ENCODE peak calls at places on chromosome X, in six cellular contexts. Z is right atrium auricular region, E is GM06990, V is astrocyte of the spinal cord, A is fibroblast of lung, B is astrocyte. I is an unnamed sample.

GRCh38 chrX:134423606-134424005 is 36.4 kb upstream of the HPRT1 start:
- DNase-seq in V (peak), A (peak), Z (no peak), E (no peak), B (peak), I (peak)

GRCh38 chrX:12162420-12162819 is 24.1 kb downstream of the FRMPD4 start:
- DNase-seq in E (no peak), V (no peak), Z (no peak), B (peak), A (peak), I (no peak)

GRCh38 chrX:138519296-138519695 is 192.2 kb downstream of the FGF13 start:
- DNase-seq in Z (no peak), A (no peak), B (peak), E (no peak), V (peak), I (peak)

GRCh38 chrX:150536455-150537116 is 31.8 kb upstream of the MTM1 start:
- DNase-seq in V (no peak), B (no peak), E (no peak), Z (no peak), A (no peak), I (no peak)

GRCh38 chrX:15849555-15849954 is 5.1 kb downstream of the AP1S2 start:
- DNase-seq in V (peak), E (no peak), B (no peak), Z (no peak), A (peak), I (no peak)

GRCh38 chrX:21735038-21735752 is 22.7 kb downstream of the SMPX start:
- DNase-seq in Z (no peak), A (peak), E (no peak), B (peak), V (peak), I (no peak)

GRCh38 chrX:11196476-11196875 is 85.3 kb downstream of the HCCS start:
- DNase-seq in Z (no peak), E (no peak), V (no peak), A (no peak), B (peak), I (no peak)

GRCh38 chrX:146454363-146454762 is 355.2 kb upstream of the CXorf51B start:
- DNase-seq in B (no peak), A (no peak), V (no peak), E (no peak), Z (no peak), I (no peak)

GRCh38 chrX:20244936-20245335 is 21.8 kb downstream of the RPS6KA3 start:
- DNase-seq in E (no peak), V (peak), A (peak), Z (no peak), B (peak), I (no peak)

GRCh38 chrX:86696951-86697350 is 548.7 kb downstream of the DACH2 start:
- DNase-seq in V (no peak), E (no peak), A (no peak), B (no peak), Z (no peak), I (no peak)

GRCh38 chrX:113222305-113222704 is 381.7 kb upstream of the AMOT start:
- DNase-seq in V (no peak), E (no peak), Z (no peak), A (no peak), B (no peak), I (no peak)

GRCh38 chrX:137823257-137823656 is 257.3 kb downstream of the ZIC3 start:
- DNase-seq in A (no peak), V (no peak), E (no peak), Z (no peak), B (no peak), I (no peak)

GRCh38 chrX:97524340-97524739 is 640.6 kb downstream of the RPA4 start:
- DNase-seq in Z (no peak), A (no peak), B (no peak), V (no peak), E (no peak), I (no peak)

GRCh38 chrX:110143454-110144210 is 140.7 kb downstream of the TMEM164 start:
- DNase-seq in E (no peak), A (no peak), Z (no peak), B (no peak), V (no peak), I (no peak)

GRCh38 chrX:138777230-138777629 is 65.7 kb upstream of the FGF13 start:
- DNase-seq in B (no peak), V (no peak), E (no peak), Z (no peak), A (no peak), I (no peak)

GRCh38 chrX:128975716-128976115 is 547.6 kb downstream of the SMARCA1 start:
- DNase-seq in Z (no peak), B (no peak), V (peak), E (peak), A (no peak), I (no peak)

GRCh38 chrX:30060718-30061117 is 154.6 kb upstream of the MAGEB2 start:
- DNase-seq in E (no peak), Z (no peak), A (peak), V (peak), B (no peak), I (no peak)

GRCh38 chrX:133722756-133723155 is 262.6 kb downstream of the GPC3 start:
- DNase-seq in Z (no peak), V (no peak), E (no peak), A (no peak), B (no peak), I (no peak)

GRCh38 chrX:119272882-119273806 is 37.1 kb downstream of the PGRMC1 start:
- DNase-seq in A (peak), V (peak), B (peak), E (peak), Z (no peak), I (peak)

GRCh38 chrX:13339607-13340006 is 19.8 kb upstream of the ATXN3L start:
- DNase-seq in V (no peak), A (no peak), Z (no peak), B (no peak), E (no peak), I (no peak)

GRCh38 chrX:112834016-112834855 is 6.4 kb downstream of the AMOT start:
- DNase-seq in A (peak), B (peak), E (no peak), V (peak), Z (no peak), I (no peak)

GRCh38 chrX:53481816-53482485 is 47.8 kb upstream of the HSD17B10 start:
- DNase-seq in E (peak), Z (peak), V (peak), A (peak), B (peak), I (no peak)

GRCh38 chrX:12988797-12989196 is 13.9 kb downstream of the TMSB4X start:
- DNase-seq in Z (no peak), V (peak), B (peak), E (no peak), A (peak), I (peak)

GRCh38 chrX:134672101-134672500 is 13.8 kb upstream of the PLAC1 start:
- DNase-seq in A (no peak), B (no peak), E (no peak), Z (no peak), V (no peak), I (no peak)

GRCh38 chrX:150902434-150903109 is 4.1 kb upstream of the CD99L2 start:
- DNase-seq in E (no peak), A (no peak), Z (no peak), B (no peak), V (no peak), I (no peak)

GRCh38 chrX:42755820-42756219 is 22.1 kb downstream of the PPP1R2C start:
- DNase-seq in B (peak), E (no peak), V (peak), A (peak), Z (peak), I (peak)

GRCh38 chrX:85052207-85052606 is 48.5 kb downstream of the APOOL start:
- DNase-seq in Z (no peak), E (no peak), B (no peak), A (peak), V (no peak), I (peak)

GRCh38 chrX:115561605-115562491 is 874 bp downstream of the PLS3 start:
- DNase-seq in B (no peak), V (peak), A (peak), E (peak), Z (no peak), I (no peak)

GRCh38 chrX:37302569-37302968 is 46.6 kb upstream of the PRRG1 start:
- DNase-seq in E (no peak), A (peak), V (no peak), Z (no peak), B (no peak), I (peak)
- TF ChIP-seq CTCF in E (no peak), A (peak), V (peak), Z (peak), B (no peak), I (peak)

GRCh38 chrX:46582964-46583363 is 9.4 kb downstream of the CHST7 start:
- DNase-seq in A (peak), V (peak), Z (no peak), E (no peak), B (peak), I (peak)
- H3K4me3 ChIP-seq in A (no peak), V (no peak), Z (no peak), E (no peak), B (peak), I (no peak)

GRCh38 chrX:76109654-76110053 is 63.2 kb upstream of the PBDC1 start:
- DNase-seq in V (no peak), E (no peak), Z (no peak), B (no peak), A (no peak), I (no peak)
- TF ChIP-seq CTCF in V (no peak), E (no peak), Z (no peak), B (no peak), A (no peak), I (no peak)

DNA sequence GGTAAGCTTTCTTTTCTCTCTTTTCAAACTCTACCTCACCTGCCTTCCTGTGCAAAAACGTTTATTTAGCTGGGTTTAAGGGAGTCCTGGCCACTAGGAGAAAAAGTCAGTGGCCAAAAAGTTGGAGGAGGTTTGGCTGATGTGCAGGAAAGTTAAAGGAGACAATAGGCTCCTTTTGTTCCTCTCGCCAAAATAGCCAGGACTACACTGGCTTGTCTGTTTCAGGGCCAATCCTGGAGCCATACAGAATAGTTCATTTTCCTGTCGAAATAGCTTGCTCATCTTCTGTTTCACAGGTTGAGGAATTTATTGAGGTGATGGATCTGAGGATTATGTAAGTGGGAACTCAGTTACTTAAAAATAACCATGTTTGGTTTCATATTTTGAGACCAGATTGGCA is 423 bp downstream of the HEPH start:
- DNase-seq in V (no peak), E (no peak), A (no peak), Z (no peak), B (no peak), I (no peak)
- H3K4me3 ChIP-seq in V (peak), E (no peak), A (no peak), Z (peak), B (peak), I (peak)

GRCh38 chrX:111823068-111823467 is 52.9 kb upstream of the TRPC5OS start:
- DNase-seq in B (peak), E (peak), Z (no peak), V (no peak), A (no peak), I (no peak)
- TF ChIP-seq CTCF in B (peak), E (peak), Z (no peak), V (peak), A (no peak), I (peak)

I was measured in retinal pigment epithelial cell.